ENCODE peak calls at places on chromosomes 5 and 9, in nine cellular contexts. One of them, this sample, is unnamed.

GRCh38 chr9:124282442-124283231 is 24.9 kb downstream of the NEK6 start:
- DNase-seq in activated CD4-positive, alpha-beta T cell treated with anti-CD3 and anti-CD28 coated beads for 4 hours: no peak
- DNase-seq in stimulated activated CD8-positive, alpha-beta memory T cell treated with anti-CD3 and anti-CD28 coated beads, Interleukin-4, amount 100 ng/mL, for 1 hour: no peak
- DNase-seq in RWPE1: no peak
- DNase-seq in activated CD8-positive, alpha-beta memory T cell treated with anti-CD3 and anti-CD28 coated beads for 4 hours: no peak
- DNase-seq in non-pigmented ciliary epithelial cell: no peak
- DNase-seq in AG04450: no peak
- DNase-seq in occipital lobe: no peak
- DNase-seq in H9: no peak
- DNase-seq in this sample: no peak

GRCh38 chr5:177419045-177419444 is 7.4 kb upstream of the GRK6 start:
- DNase-seq in activated CD4-positive, alpha-beta T cell treated with anti-CD3 and anti-CD28 coated beads for 4 hours: no peak
- DNase-seq in stimulated activated CD8-positive, alpha-beta memory T cell treated with anti-CD3 and anti-CD28 coated beads, Interleukin-4, amount 100 ng/mL, for 1 hour: no peak
- DNase-seq in RWPE1: no peak
- DNase-seq in activated CD8-positive, alpha-beta memory T cell treated with anti-CD3 and anti-CD28 coated beads for 4 hours: no peak
- DNase-seq in non-pigmented ciliary epithelial cell: peak
- DNase-seq in AG04450: peak
- DNase-seq in occipital lobe: no peak
- DNase-seq in H9: no peak
- DNase-seq in this sample: no peak

GRCh38 chr9:127505396-127506116 is 54.2 kb downstream of the LRSAM1 start:
- DNase-seq in activated CD4-positive, alpha-beta T cell treated with anti-CD3 and anti-CD28 coated beads for 4 hours: no peak
- DNase-seq in stimulated activated CD8-positive, alpha-beta memory T cell treated with anti-CD3 and anti-CD28 coated beads, Interleukin-4, amount 100 ng/mL, for 1 hour: no peak
- DNase-seq in RWPE1: peak
- DNase-seq in activated CD8-positive, alpha-beta memory T cell treated with anti-CD3 and anti-CD28 coated beads for 4 hours: no peak
- DNase-seq in non-pigmented ciliary epithelial cell: no peak
- DNase-seq in AG04450: no peak
- DNase-seq in occipital lobe: no peak
- DNase-seq in H9: peak
- DNase-seq in this sample: no peak

GRCh38 chr9:7073679-7074078 is 315.9 kb downstream of the KDM4C start:
- DNase-seq in activated CD4-positive, alpha-beta T cell treated with anti-CD3 and anti-CD28 coated beads for 4 hours: no peak
- DNase-seq in stimulated activated CD8-positive, alpha-beta memory T cell treated with anti-CD3 and anti-CD28 coated beads, Interleukin-4, amount 100 ng/mL, for 1 hour: no peak
- DNase-seq in RWPE1: no peak
- DNase-seq in activated CD8-positive, alpha-beta memory T cell treated with anti-CD3 and anti-CD28 coated beads for 4 hours: no peak
- DNase-seq in non-pigmented ciliary epithelial cell: no peak
- DNase-seq in AG04450: no peak
- DNase-seq in occipital lobe: no peak
- DNase-seq in H9: no peak
- DNase-seq in this sample: no peak

GRCh38 chr9:27431573-27431972 is 92.5 kb upstream of the IFNK start:
- DNase-seq in activated CD4-positive, alpha-beta T cell treated with anti-CD3 and anti-CD28 coated beads for 4 hours: no peak
- DNase-seq in stimulated activated CD8-positive, alpha-beta memory T cell treated with anti-CD3 and anti-CD28 coated beads, Interleukin-4, amount 100 ng/mL, for 1 hour: no peak
- DNase-seq in RWPE1: no peak
- DNase-seq in activated CD8-positive, alpha-beta memory T cell treated with anti-CD3 and anti-CD28 coated beads for 4 hours: no peak
- DNase-seq in non-pigmented ciliary epithelial cell: no peak
- DNase-seq in AG04450: no peak
- DNase-seq in occipital lobe: no peak
- DNase-seq in H9: no peak
- DNase-seq in this sample: no peak

GRCh38 chr9:105171076-105171475 is 73.4 kb upstream of the SLC44A1 start:
- DNase-seq in activated CD4-positive, alpha-beta T cell treated with anti-CD3 and anti-CD28 coated beads for 4 hours: no peak
- DNase-seq in stimulated activated CD8-positive, alpha-beta memory T cell treated with anti-CD3 and anti-CD28 coated beads, Interleukin-4, amount 100 ng/mL, for 1 hour: no peak
- DNase-seq in RWPE1: no peak
- DNase-seq in activated CD8-positive, alpha-beta memory T cell treated with anti-CD3 and anti-CD28 coated beads for 4 hours: no peak
- DNase-seq in non-pigmented ciliary epithelial cell: no peak
- DNase-seq in AG04450: no peak
- DNase-seq in occipital lobe: no peak
- DNase-seq in H9: no peak
- DNase-seq in this sample: no peak

GRCh38 chr9:117917873-117918272 is 213.7 kb downstream of the TLR4 start:
- DNase-seq in activated CD4-positive, alpha-beta T cell treated with anti-CD3 and anti-CD28 coated beads for 4 hours: no peak
- DNase-seq in stimulated activated CD8-positive, alpha-beta memory T cell treated with anti-CD3 and anti-CD28 coated beads, Interleukin-4, amount 100 ng/mL, for 1 hour: no peak
- DNase-seq in RWPE1: no peak
- DNase-seq in activated CD8-positive, alpha-beta memory T cell treated with anti-CD3 and anti-CD28 coated beads for 4 hours: no peak
- DNase-seq in non-pigmented ciliary epithelial cell: no peak
- DNase-seq in AG04450: no peak
- DNase-seq in occipital lobe: no peak
- DNase-seq in H9: no peak
- DNase-seq in this sample: no peak

GRCh38 chr5:118919016-118919415 is 69.3 kb downstream of the DTWD2 start:
- DNase-seq in activated CD4-positive, alpha-beta T cell treated with anti-CD3 and anti-CD28 coated beads for 4 hours: no peak
- DNase-seq in stimulated activated CD8-positive, alpha-beta memory T cell treated with anti-CD3 and anti-CD28 coated beads, Interleukin-4, amount 100 ng/mL, for 1 hour: no peak
- DNase-seq in RWPE1: no peak
- DNase-seq in activated CD8-positive, alpha-beta memory T cell treated with anti-CD3 and anti-CD28 coated beads for 4 hours: no peak
- DNase-seq in non-pigmented ciliary epithelial cell: no peak
- DNase-seq in AG04450: peak
- DNase-seq in occipital lobe: no peak
- DNase-seq in H9: no peak
- DNase-seq in this sample: no peak

GRCh38 chr5:88660947-88661869 is 221.8 kb downstream of the MEF2C start:
- DNase-seq in activated CD4-positive, alpha-beta T cell treated with anti-CD3 and anti-CD28 coated beads for 4 hours: no peak
- DNase-seq in stimulated activated CD8-positive, alpha-beta memory T cell treated with anti-CD3 and anti-CD28 coated beads, Interleukin-4, amount 100 ng/mL, for 1 hour: no peak
- DNase-seq in RWPE1: peak
- DNase-seq in activated CD8-positive, alpha-beta memory T cell treated with anti-CD3 and anti-CD28 coated beads for 4 hours: no peak
- DNase-seq in non-pigmented ciliary epithelial cell: no peak
- DNase-seq in AG04450: no peak
- DNase-seq in occipital lobe: peak
- DNase-seq in H9: peak
- DNase-seq in this sample: peak

GRCh38 chr5:38845555-38846378 is at the start of gene OSMR:
- DNase-seq in activated CD4-positive, alpha-beta T cell treated with anti-CD3 and anti-CD28 coated beads for 4 hours: no peak
- DNase-seq in stimulated activated CD8-positive, alpha-beta memory T cell treated with anti-CD3 and anti-CD28 coated beads, Interleukin-4, amount 100 ng/mL, for 1 hour: no peak
- DNase-seq in RWPE1: peak
- DNase-seq in activated CD8-positive, alpha-beta memory T cell treated with anti-CD3 and anti-CD28 coated beads for 4 hours: no peak
- DNase-seq in non-pigmented ciliary epithelial cell: peak
- DNase-seq in AG04450: peak
- DNase-seq in occipital lobe: peak
- DNase-seq in H9: peak
- DNase-seq in this sample: peak

GRCh38 chr5:50576686-50577256 is 89.7 kb upstream of the PARP8 start:
- DNase-seq in activated CD4-positive, alpha-beta T cell treated with anti-CD3 and anti-CD28 coated beads for 4 hours: no peak
- DNase-seq in stimulated activated CD8-positive, alpha-beta memory T cell treated with anti-CD3 and anti-CD28 coated beads, Interleukin-4, amount 100 ng/mL, for 1 hour: no peak
- DNase-seq in RWPE1: no peak
- DNase-seq in activated CD8-positive, alpha-beta memory T cell treated with anti-CD3 and anti-CD28 coated beads for 4 hours: no peak
- DNase-seq in non-pigmented ciliary epithelial cell: no peak
- DNase-seq in AG04450: no peak
- DNase-seq in occipital lobe: no peak
- DNase-seq in H9: no peak
- DNase-seq in this sample: no peak

GRCh38 chr9:70949239-70949638 is 172.2 kb downstream of the TRPM3 start:
- DNase-seq in activated CD4-positive, alpha-beta T cell treated with anti-CD3 and anti-CD28 coated beads for 4 hours: no peak
- DNase-seq in stimulated activated CD8-positive, alpha-beta memory T cell treated with anti-CD3 and anti-CD28 coated beads, Interleukin-4, amount 100 ng/mL, for 1 hour: no peak
- DNase-seq in RWPE1: no peak
- DNase-seq in activated CD8-positive, alpha-beta memory T cell treated with anti-CD3 and anti-CD28 coated beads for 4 hours: no peak
- DNase-seq in non-pigmented ciliary epithelial cell: no peak
- DNase-seq in AG04450: no peak
- DNase-seq in occipital lobe: no peak
- DNase-seq in H9: no peak
- DNase-seq in this sample: no peak

GRCh38 chr9:36625006-36625600 is 52.4 kb downstream of the MELK start:
- DNase-seq in activated CD4-positive, alpha-beta T cell treated with anti-CD3 and anti-CD28 coated beads for 4 hours: no peak
- DNase-seq in stimulated activated CD8-positive, alpha-beta memory T cell treated with anti-CD3 and anti-CD28 coated beads, Interleukin-4, amount 100 ng/mL, for 1 hour: no peak
- DNase-seq in RWPE1: peak
- DNase-seq in activated CD8-positive, alpha-beta memory T cell treated with anti-CD3 and anti-CD28 coated beads for 4 hours: no peak
- DNase-seq in non-pigmented ciliary epithelial cell: peak
- DNase-seq in AG04450: peak
- DNase-seq in occipital lobe: peak
- DNase-seq in H9: no peak
- DNase-seq in this sample: peak

GRCh38 chr5:172005708-172006377 is 595 bp downstream of the FBXW11 start:
- DNase-seq in activated CD4-positive, alpha-beta T cell treated with anti-CD3 and anti-CD28 coated beads for 4 hours: no peak
- DNase-seq in stimulated activated CD8-positive, alpha-beta memory T cell treated with anti-CD3 and anti-CD28 coated beads, Interleukin-4, amount 100 ng/mL, for 1 hour: no peak
- DNase-seq in RWPE1: peak
- DNase-seq in activated CD8-positive, alpha-beta memory T cell treated with anti-CD3 and anti-CD28 coated beads for 4 hours: no peak
- DNase-seq in non-pigmented ciliary epithelial cell: no peak
- DNase-seq in AG04450: no peak
- DNase-seq in occipital lobe: no peak
- DNase-seq in H9: peak
- DNase-seq in this sample: no peak

GRCh38 chr9:5455181-5455580 is 4.8 kb downstream of the CD274 start:
- DNase-seq in activated CD4-positive, alpha-beta T cell treated with anti-CD3 and anti-CD28 coated beads for 4 hours: no peak
- DNase-seq in stimulated activated CD8-positive, alpha-beta memory T cell treated with anti-CD3 and anti-CD28 coated beads, Interleukin-4, amount 100 ng/mL, for 1 hour: no peak
- DNase-seq in RWPE1: peak
- DNase-seq in activated CD8-positive, alpha-beta memory T cell treated with anti-CD3 and anti-CD28 coated beads for 4 hours: no peak
- DNase-seq in non-pigmented ciliary epithelial cell: peak
- DNase-seq in AG04450: no peak
- DNase-seq in occipital lobe: no peak
- DNase-seq in H9: no peak
- DNase-seq in this sample: no peak

GRCh38 chr5:140339636-140340035 is 6.8 kb downstream of the HBEGF start:
- DNase-seq in activated CD4-positive, alpha-beta T cell treated with anti-CD3 and anti-CD28 coated beads for 4 hours: no peak
- DNase-seq in stimulated activated CD8-positive, alpha-beta memory T cell treated with anti-CD3 and anti-CD28 coated beads, Interleukin-4, amount 100 ng/mL, for 1 hour: no peak
- DNase-seq in RWPE1: no peak
- DNase-seq in activated CD8-positive, alpha-beta memory T cell treated with anti-CD3 and anti-CD28 coated beads for 4 hours: no peak
- DNase-seq in non-pigmented ciliary epithelial cell: no peak
- DNase-seq in AG04450: no peak
- DNase-seq in occipital lobe: no peak
- DNase-seq in H9: no peak
- DNase-seq in this sample: no peak

GRCh38 chr9:19173598-19174125 is 46.4 kb upstream of the PLIN2 start:
- DNase-seq in activated CD4-positive, alpha-beta T cell treated with anti-CD3 and anti-CD28 coated beads for 4 hours: no peak
- DNase-seq in stimulated activated CD8-positive, alpha-beta memory T cell treated with anti-CD3 and anti-CD28 coated beads, Interleukin-4, amount 100 ng/mL, for 1 hour: no peak
- DNase-seq in RWPE1: no peak
- DNase-seq in activated CD8-positive, alpha-beta memory T cell treated with anti-CD3 and anti-CD28 coated beads for 4 hours: no peak
- DNase-seq in non-pigmented ciliary epithelial cell: no peak
- DNase-seq in AG04450: no peak
- DNase-seq in occipital lobe: no peak
- DNase-seq in H9: no peak
- DNase-seq in this sample: no peak

GRCh38 chr5:88883566-88884434 is 816 bp upstream of the MEF2C start:
- DNase-seq in activated CD4-positive, alpha-beta T cell treated with anti-CD3 and anti-CD28 coated beads for 4 hours: no peak
- DNase-seq in stimulated activated CD8-positive, alpha-beta memory T cell treated with anti-CD3 and anti-CD28 coated beads, Interleukin-4, amount 100 ng/mL, for 1 hour: no peak
- DNase-seq in RWPE1: peak
- DNase-seq in activated CD8-positive, alpha-beta memory T cell treated with anti-CD3 and anti-CD28 coated beads for 4 hours: no peak
- DNase-seq in non-pigmented ciliary epithelial cell: peak
- DNase-seq in AG04450: peak
- DNase-seq in occipital lobe: peak
- DNase-seq in H9: peak
- DNase-seq in this sample: no peak

GRCh38 chr5:52685621-52686370 is 101.9 kb upstream of the ITGA1 start:
- DNase-seq in activated CD4-positive, alpha-beta T cell treated with anti-CD3 and anti-CD28 coated beads for 4 hours: no peak
- DNase-seq in stimulated activated CD8-positive, alpha-beta memory T cell treated with anti-CD3 and anti-CD28 coated beads, Interleukin-4, amount 100 ng/mL, for 1 hour: no peak
- DNase-seq in RWPE1: no peak
- DNase-seq in activated CD8-positive, alpha-beta memory T cell treated with anti-CD3 and anti-CD28 coated beads for 4 hours: no peak
- DNase-seq in non-pigmented ciliary epithelial cell: no peak
- DNase-seq in AG04450: no peak
- DNase-seq in occipital lobe: no peak
- DNase-seq in H9: no peak
- DNase-seq in this sample: no peak

GRCh38 chr9:70382709-70383605 is 31.5 kb downstream of the KLF9 start:
- DNase-seq in activated CD4-positive, alpha-beta T cell treated with anti-CD3 and anti-CD28 coated beads for 4 hours: no peak
- DNase-seq in stimulated activated CD8-positive, alpha-beta memory T cell treated with anti-CD3 and anti-CD28 coated beads, Interleukin-4, amount 100 ng/mL, for 1 hour: no peak
- DNase-seq in RWPE1: no peak
- DNase-seq in activated CD8-positive, alpha-beta memory T cell treated with anti-CD3 and anti-CD28 coated beads for 4 hours: no peak
- DNase-seq in non-pigmented ciliary epithelial cell: no peak
- DNase-seq in AG04450: no peak
- DNase-seq in occipital lobe: no peak
- DNase-seq in H9: no peak
- DNase-seq in this sample: no peak

GRCh38 chr5:104431946-104432345 is 869.4 kb upstream of the NUDT12 start:
- DNase-seq in activated CD4-positive, alpha-beta T cell treated with anti-CD3 and anti-CD28 coated beads for 4 hours: no peak
- DNase-seq in stimulated activated CD8-positive, alpha-beta memory T cell treated with anti-CD3 and anti-CD28 coated beads, Interleukin-4, amount 100 ng/mL, for 1 hour: no peak
- DNase-seq in RWPE1: no peak
- DNase-seq in activated CD8-positive, alpha-beta memory T cell treated with anti-CD3 and anti-CD28 coated beads for 4 hours: no peak
- DNase-seq in non-pigmented ciliary epithelial cell: no peak
- DNase-seq in AG04450: no peak
- DNase-seq in occipital lobe: no peak
- DNase-seq in H9: no peak
- DNase-seq in this sample: no peak

GRCh38 chr9:76921161-76921560 is 15.2 kb upstream of the PRUNE2 start:
- DNase-seq in activated CD4-positive, alpha-beta T cell treated with anti-CD3 and anti-CD28 coated beads for 4 hours: no peak
- DNase-seq in stimulated activated CD8-positive, alpha-beta memory T cell treated with anti-CD3 and anti-CD28 coated beads, Interleukin-4, amount 100 ng/mL, for 1 hour: no peak
- DNase-seq in RWPE1: no peak
- DNase-seq in activated CD8-positive, alpha-beta memory T cell treated with anti-CD3 and anti-CD28 coated beads for 4 hours: no peak
- DNase-seq in non-pigmented ciliary epithelial cell: no peak
- DNase-seq in AG04450: no peak
- DNase-seq in occipital lobe: no peak
- DNase-seq in H9: no peak
- DNase-seq in this sample: no peak

GRCh38 chr5:113043491-113043931 is 66.9 kb downstream of the DCP2 start:
- DNase-seq in activated CD4-positive, alpha-beta T cell treated with anti-CD3 and anti-CD28 coated beads for 4 hours: no peak
- DNase-seq in stimulated activated CD8-positive, alpha-beta memory T cell treated with anti-CD3 and anti-CD28 coated beads, Interleukin-4, amount 100 ng/mL, for 1 hour: no peak
- DNase-seq in RWPE1: peak
- DNase-seq in activated CD8-positive, alpha-beta memory T cell treated with anti-CD3 and anti-CD28 coated beads for 4 hours: no peak
- DNase-seq in non-pigmented ciliary epithelial cell: no peak
- DNase-seq in AG04450: no peak
- DNase-seq in occipital lobe: no peak
- DNase-seq in H9: peak
- DNase-seq in this sample: no peak

GRCh38 chr9:116193636-116194035 is 40.0 kb downstream of the PAPPA start:
- DNase-seq in activated CD4-positive, alpha-beta T cell treated with anti-CD3 and anti-CD28 coated beads for 4 hours: no peak
- DNase-seq in stimulated activated CD8-positive, alpha-beta memory T cell treated with anti-CD3 and anti-CD28 coated beads, Interleukin-4, amount 100 ng/mL, for 1 hour: no peak
- DNase-seq in RWPE1: no peak
- DNase-seq in activated CD8-positive, alpha-beta memory T cell treated with anti-CD3 and anti-CD28 coated beads for 4 hours: no peak
- DNase-seq in non-pigmented ciliary epithelial cell: peak
- DNase-seq in AG04450: peak
- DNase-seq in occipital lobe: no peak
- DNase-seq in H9: no peak
- DNase-seq in this sample: no peak

GRCh38 chr5:115962565-115963402 is 509 bp downstream of the LVRN start:
- DNase-seq in activated CD4-positive, alpha-beta T cell treated with anti-CD3 and anti-CD28 coated beads for 4 hours: no peak
- DNase-seq in stimulated activated CD8-positive, alpha-beta memory T cell treated with anti-CD3 and anti-CD28 coated beads, Interleukin-4, amount 100 ng/mL, for 1 hour: no peak
- DNase-seq in RWPE1: no peak
- DNase-seq in activated CD8-positive, alpha-beta memory T cell treated with anti-CD3 and anti-CD28 coated beads for 4 hours: no peak
- DNase-seq in non-pigmented ciliary epithelial cell: no peak
- DNase-seq in AG04450: no peak
- DNase-seq in occipital lobe: no peak
- DNase-seq in H9: peak
- DNase-seq in this sample: no peak

GRCh38 chr9:81849631-81850259 is 78.5 kb upstream of the SPATA31D4 start:
- DNase-seq in activated CD4-positive, alpha-beta T cell treated with anti-CD3 and anti-CD28 coated beads for 4 hours: no peak
- DNase-seq in stimulated activated CD8-positive, alpha-beta memory T cell treated with anti-CD3 and anti-CD28 coated beads, Interleukin-4, amount 100 ng/mL, for 1 hour: no peak
- DNase-seq in RWPE1: no peak
- DNase-seq in activated CD8-positive, alpha-beta memory T cell treated with anti-CD3 and anti-CD28 coated beads for 4 hours: no peak
- DNase-seq in non-pigmented ciliary epithelial cell: no peak
- DNase-seq in AG04450: no peak
- DNase-seq in occipital lobe: no peak
- DNase-seq in H9: no peak
- DNase-seq in this sample: no peak

GRCh38 chr5:176723440-176723839 is 76.2 kb downstream of the TSPAN17 start:
- DNase-seq in activated CD4-positive, alpha-beta T cell treated with anti-CD3 and anti-CD28 coated beads for 4 hours: no peak
- DNase-seq in stimulated activated CD8-positive, alpha-beta memory T cell treated with anti-CD3 and anti-CD28 coated beads, Interleukin-4, amount 100 ng/mL, for 1 hour: no peak
- DNase-seq in RWPE1: no peak
- DNase-seq in activated CD8-positive, alpha-beta memory T cell treated with anti-CD3 and anti-CD28 coated beads for 4 hours: no peak
- DNase-seq in non-pigmented ciliary epithelial cell: no peak
- DNase-seq in AG04450: no peak
- DNase-seq in occipital lobe: no peak
- DNase-seq in H9: no peak
- DNase-seq in this sample: no peak